ENCODE peak calls at places on chromosomes 16 and 17, in seven cellular contexts. D is epithelial cell of esophagus; P is CD8-positive, alpha-beta T cell; C is fibroblast of pulmonary artery; W is SK-N-SH; Y is OCI-LY7; A is heart left ventricle. Q is an unnamed sample.

GRCh38 chr17:48715496-48716399 is 6.6 kb downstream of the PRAC1 start:
- DNase-seq in Y (no peak), D (no peak), C (no peak), P (no peak), W (no peak), A (no peak), Q (no peak)

GRCh38 chr17:8125947-8126305 is 2.0 kb upstream of the HES7 start:
- DNase-seq in D (no peak), C (no peak), Y (peak), W (peak), A (no peak), P (peak), Q (no peak)

GRCh38 chr17:17742133-17742621 is 60.9 kb downstream of the RAI1 start:
- DNase-seq in D (no peak), W (peak), A (no peak), C (peak), P (no peak), Y (no peak), Q (no peak)

GRCh38 chr17:45225964-45226530 is 4.4 kb downstream of the FMNL1 start:
- DNase-seq in C (no peak), A (peak), P (peak), D (peak), W (no peak), Y (peak), Q (peak)

GRCh38 chr17:52724578-52724977 is 566.1 kb upstream of the CA10 start:
- DNase-seq in C (no peak), D (no peak), A (no peak), P (no peak), Y (no peak), W (no peak), Q (no peak)

GRCh38 chr16:56357765-56358322 is 67.5 kb downstream of the AMFR start:
- DNase-seq in D (no peak), A (no peak), C (no peak), W (peak), P (no peak), Y (no peak), Q (peak)

GRCh38 chr16:6602401-6602800 is 730.2 kb upstream of the RBFOX1 start:
- DNase-seq in C (no peak), A (no peak), W (no peak), Y (no peak), P (no peak), D (no peak), Q (no peak)

GRCh38 chr17:73613947-73614655 is 30.1 kb downstream of the SDK2 start:
- DNase-seq in D (peak), Y (no peak), A (peak), P (no peak), W (peak), C (no peak), Q (no peak)

GRCh38 chr17:75589919-75590303 is 2.3 kb downstream of the MYO15B start:
- DNase-seq in P (no peak), A (peak), W (no peak), D (no peak), C (no peak), Y (no peak), Q (no peak)

GRCh38 chr16:77700846-77701245 is 21.5 kb upstream of the NUDT7 start:
- DNase-seq in A (no peak), P (no peak), Y (no peak), W (no peak), C (no peak), D (no peak), Q (no peak)

GRCh38 chr17:324151-324571 is 28.4 kb downstream of the RPH3AL start:
- DNase-seq in A (peak), D (no peak), C (no peak), P (no peak), Y (no peak), W (no peak), Q (no peak)

GRCh38 chr16:502179-502943 is 25.2 kb upstream of the CAPN15 start:
- DNase-seq in C (no peak), P (no peak), W (no peak), D (peak), A (no peak), Y (no peak), Q (no peak)

GRCh38 chr16:57959121-57959520 is 11.8 kb downstream of the CNGB1 start:
- DNase-seq in C (no peak), W (no peak), D (no peak), A (no peak), P (no peak), Y (no peak), Q (no peak)

GRCh38 chr16:57956270-57956808 is 14.6 kb downstream of the CNGB1 start:
- DNase-seq in A (no peak), C (no peak), P (no peak), W (no peak), Y (no peak), D (no peak), Q (no peak)

GRCh38 chr16:57958544-57958943 is 12.4 kb downstream of the CNGB1 start:
- DNase-seq in P (no peak), W (no peak), Y (no peak), C (no peak), A (no peak), D (no peak), Q (no peak)

GRCh38 chr16:57956924-57957323 is 14.0 kb downstream of the CNGB1 start:
- DNase-seq in Y (no peak), C (no peak), P (no peak), D (no peak), W (no peak), A (no peak), Q (no peak)

DNA sequence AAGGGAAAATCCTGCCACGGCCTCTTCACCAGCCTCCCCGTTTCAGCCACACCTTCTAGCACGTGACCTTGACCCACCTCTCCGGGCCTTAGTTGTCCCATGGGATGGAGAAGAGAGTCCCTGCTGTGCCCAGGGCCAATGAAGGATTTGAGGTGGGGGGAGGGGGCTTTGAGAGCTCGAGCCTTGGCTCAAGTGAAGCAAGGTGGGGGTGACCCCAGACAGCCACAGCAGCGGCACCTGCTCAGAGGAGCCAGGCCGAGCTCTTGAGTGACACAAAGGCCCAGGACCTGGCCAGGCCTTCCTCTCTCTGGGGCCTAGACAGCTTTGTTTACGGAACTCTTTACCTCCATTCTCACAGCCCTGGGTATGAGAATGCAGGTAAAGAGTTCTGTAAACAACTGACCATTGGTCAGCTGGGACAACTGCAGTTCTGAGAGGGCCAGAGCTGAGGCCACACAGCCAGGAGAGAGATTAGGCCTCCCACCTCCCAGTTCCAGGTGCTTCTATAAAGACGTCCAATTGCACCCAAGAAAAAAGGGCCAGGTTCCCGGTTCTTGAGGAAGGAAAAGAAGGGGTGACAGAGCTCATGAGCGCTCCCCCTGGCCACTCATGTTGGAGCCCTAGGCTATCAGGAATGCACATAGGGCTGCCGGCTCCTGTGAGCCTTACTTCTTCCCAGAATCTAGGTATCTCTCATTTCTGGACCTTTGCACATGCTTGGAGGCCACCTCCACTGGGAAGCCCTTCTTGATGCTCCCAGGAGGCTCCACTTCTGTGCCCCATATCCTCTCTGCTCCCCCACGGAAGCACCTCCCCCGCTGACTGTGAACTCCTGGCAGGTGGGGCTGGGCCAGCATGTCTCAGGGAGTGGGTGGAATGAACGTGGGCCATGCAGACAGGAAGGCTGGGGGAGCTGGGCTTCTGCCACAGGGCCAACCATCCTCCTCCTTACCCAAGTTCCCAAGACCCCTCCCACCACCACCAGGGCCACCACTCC is 13.2 kb downstream of the CNGB1 start:
- DNase-seq in W (no peak), P (no peak), C (no peak), D (no peak), Y (no peak), A (no peak), Q (no peak)
- TF ChIP-seq CTCF in W (no peak), P (no peak), C (no peak), D (no peak), Y (no peak), A (no peak), Q (no peak)

GRCh38 chr16:85935391-85935956 is 36.5 kb downstream of the IRF8 start:
- DNase-seq in W (no peak), P (peak), D (no peak), A (no peak), Y (no peak), C (no peak), Q (no peak)
- TF ChIP-seq CTCF in W (no peak), P (no peak), D (no peak), A (no peak), Y (no peak), C (no peak), Q (no peak)

DNA sequence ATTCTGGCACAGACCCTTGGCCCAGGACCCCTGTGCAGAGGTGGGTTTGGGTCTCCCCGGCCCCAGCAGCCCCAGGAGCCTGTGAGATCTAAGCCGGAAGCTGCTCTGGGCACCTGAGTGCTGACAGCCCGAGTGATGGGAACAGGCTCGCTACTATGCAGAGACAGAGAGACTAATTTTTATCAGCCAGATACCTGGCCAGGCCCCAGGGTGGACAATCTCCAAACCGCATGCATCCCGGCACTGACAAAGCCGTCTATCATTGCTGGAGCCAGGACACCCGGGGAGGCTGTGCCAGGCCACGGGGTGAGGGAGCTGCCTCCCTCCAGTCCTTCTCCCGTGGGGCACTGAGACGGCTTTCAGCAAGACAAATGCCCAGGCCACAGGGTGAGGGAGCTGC is 25.0 kb downstream of the CBFA2T3 start:
- DNase-seq in D (no peak), A (peak), P (no peak), Y (no peak), W (no peak), C (no peak), Q (no peak)
- TF ChIP-seq CTCF in D (no peak), A (no peak), P (no peak), Y (no peak), W (no peak), C (no peak), Q (no peak)

DNA sequence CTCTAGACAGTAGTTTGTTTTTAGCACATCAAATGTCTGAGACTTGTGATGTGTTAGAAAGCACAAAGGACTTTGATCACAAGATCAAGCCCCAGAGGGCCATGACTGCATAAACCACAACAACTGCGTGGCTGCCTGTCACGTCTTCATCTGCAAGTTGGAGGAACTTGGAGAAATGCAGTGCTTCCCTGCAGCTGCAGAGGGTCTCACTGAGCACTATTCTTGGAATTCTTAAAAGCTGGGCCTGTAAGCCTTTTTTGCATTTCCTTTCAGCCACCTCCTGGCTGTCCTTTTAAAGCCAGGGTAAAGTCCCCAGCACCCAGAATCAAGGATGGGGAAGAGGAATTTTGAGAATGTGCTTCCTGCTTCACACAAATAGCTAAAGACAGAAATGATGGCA is 431.3 kb downstream of the MAF start:
- DNase-seq in D (no peak), C (no peak), Y (no peak), W (no peak), A (no peak), P (no peak), Q (no peak)
- TF ChIP-seq CTCF in D (no peak), C (no peak), Y (no peak), W (no peak), A (no peak), P (no peak), Q (peak)

GRCh38 chr16:85507342-85507741 is 105.8 kb upstream of the GSE1 start:
- DNase-seq in Y (no peak), A (no peak), C (no peak), D (no peak), W (no peak), P (no peak), Q (no peak)

GRCh38 chr16:85510203-85510602 is 102.9 kb upstream of the GSE1 start:
- DNase-seq in A (no peak), P (no peak), D (no peak), Y (no peak), C (no peak), W (no peak), Q (no peak)

GRCh38 chr16:85508993-85509392 is 104.1 kb upstream of the GSE1 start:
- DNase-seq in A (no peak), C (no peak), D (no peak), P (no peak), Y (no peak), W (no peak), Q (no peak)

GRCh38 chr16:85506358-85506911 is 106.7 kb upstream of the GSE1 start:
- DNase-seq in P (no peak), W (no peak), A (no peak), Y (no peak), C (no peak), D (no peak), Q (no peak)

DNA sequence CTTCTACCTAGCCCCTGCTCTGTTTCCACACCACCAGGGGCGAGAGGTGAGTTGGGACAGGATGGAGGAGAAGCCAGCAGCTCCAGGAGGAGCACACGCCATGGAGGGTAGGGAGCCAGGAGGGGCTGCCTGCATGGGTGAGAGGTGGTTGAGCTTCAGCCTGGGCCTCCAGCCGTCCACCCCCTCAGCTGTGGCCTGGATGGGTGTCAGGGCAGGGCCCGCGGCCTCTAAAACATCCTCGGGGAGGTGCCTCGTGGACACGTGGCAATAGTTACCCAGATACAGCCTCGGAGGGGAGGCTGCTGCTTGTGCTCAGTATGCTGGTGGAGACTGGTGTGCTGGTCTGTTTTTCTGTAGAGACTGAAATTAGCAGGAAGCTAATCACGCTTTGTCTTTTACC is 104.7 kb upstream of the GSE1 start:
- DNase-seq in P (no peak), C (no peak), W (no peak), A (no peak), Y (no peak), D (no peak), Q (no peak)
- TF ChIP-seq CTCF in P (no peak), C (no peak), W (no peak), A (no peak), Y (no peak), D (no peak), Q (no peak)

GRCh38 chr17:37239690-37240344 is 136.0 kb upstream of the C17orf78 start:
- DNase-seq in W (peak), D (peak), C (peak), P (no peak), Y (peak), A (no peak), Q (peak)
- TF ChIP-seq CTCF in W (peak), D (peak), C (peak), P (peak), Y (peak), A (peak), Q (peak)

DNA sequence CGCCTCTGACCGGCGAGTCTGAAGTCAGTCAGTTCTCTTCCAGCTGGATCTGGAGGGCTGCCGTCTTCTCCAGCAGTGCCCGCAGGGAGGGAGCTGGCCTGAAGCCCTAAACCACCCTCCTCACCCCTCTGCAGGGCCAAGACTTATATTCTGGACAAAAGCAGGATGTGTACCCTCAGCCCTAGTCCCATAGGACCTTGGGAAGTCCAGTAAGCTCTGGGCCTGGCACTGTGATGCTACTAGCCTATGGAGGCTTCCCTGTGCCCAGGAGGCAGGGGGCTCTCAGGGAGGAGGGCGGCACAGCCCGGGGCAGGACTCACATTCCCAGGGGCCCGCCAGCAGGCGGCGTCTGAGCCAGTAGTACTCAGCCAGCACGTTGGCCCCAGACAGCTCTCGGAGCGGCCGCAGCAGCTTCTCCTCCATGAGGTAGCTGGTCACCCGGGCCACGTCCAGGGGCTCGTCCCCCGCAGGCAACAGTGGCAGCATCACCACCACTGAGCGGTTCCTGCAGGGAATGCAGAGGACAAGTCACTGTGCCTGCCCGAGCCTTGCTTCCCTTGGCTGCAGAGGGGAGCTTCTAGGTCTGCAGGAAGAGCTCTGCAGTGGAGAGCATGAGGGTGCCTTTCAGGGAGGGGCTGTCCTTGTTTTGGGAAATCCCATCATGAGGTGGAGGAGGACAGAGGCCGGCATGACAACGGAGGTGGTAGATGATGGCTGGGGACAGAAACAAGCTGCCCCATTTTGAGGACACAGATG is 41.7 kb downstream of the RMI2 start:
- DNase-seq in D (no peak), W (no peak), A (peak), C (peak), Y (peak), P (no peak), Q (peak)
- TF ChIP-seq CTCF in D (no peak), W (peak), A (peak), C (peak), Y (peak), P (no peak), Q (peak)

DNA sequence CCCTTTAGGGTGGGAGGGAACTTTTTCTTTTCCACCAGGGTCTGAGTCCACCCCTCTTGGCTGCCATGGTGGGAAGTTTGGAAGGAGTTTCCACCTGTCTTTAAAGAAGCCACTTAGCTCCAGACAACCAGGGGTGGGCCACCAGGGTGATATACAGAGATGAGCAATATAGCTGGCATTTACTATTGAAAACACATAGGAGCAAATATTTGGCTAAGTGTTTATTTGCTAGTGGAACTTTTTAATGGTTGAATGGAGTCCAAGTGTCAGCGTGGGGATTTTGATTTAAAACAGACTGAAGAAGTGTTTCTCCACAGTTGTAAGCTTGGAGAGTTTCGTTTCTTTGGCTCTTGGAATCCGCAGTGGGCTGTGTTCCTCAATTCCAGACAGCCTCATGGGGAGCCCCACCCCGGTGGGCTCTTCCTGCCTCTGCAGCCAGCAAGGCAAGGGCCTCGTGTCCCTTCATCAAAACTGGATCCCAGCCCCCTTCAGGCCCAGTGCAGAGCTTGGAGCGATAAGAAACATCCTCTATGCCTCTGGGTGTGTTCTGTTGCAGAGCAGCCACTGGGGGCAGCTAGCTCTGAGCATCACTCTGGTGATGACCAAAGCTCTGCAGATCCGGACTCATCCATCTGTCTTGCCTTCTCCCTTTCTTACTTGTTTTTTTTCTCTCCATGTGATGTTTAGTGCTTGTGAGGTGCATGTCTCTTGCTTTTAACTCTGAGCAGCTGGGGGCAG is 36.1 kb downstream of the NOG start:
- DNase-seq in Y (no peak), W (peak), C (peak), D (peak), P (no peak), A (no peak), Q (no peak)
- TF ChIP-seq CTCF in Y (peak), W (peak), C (peak), D (peak), P (no peak), A (no peak), Q (no peak)

Q was measured in GM13976.